ENCODE peak calls at places on chromosome 4, in ten cellular contexts. One of them, this sample, is unnamed.

GRCh38 chr4:166493828-166494432 is 620.9 kb downstream of the TLL1 start:
- DNase-seq in tibial nerve: no peak
- DNase-seq in hepatocyte: peak
- DNase-seq in GM23338: no peak
- DNase-seq in Karpas-422: no peak
- DNase-seq in CD4-positive, CD25-positive, alpha-beta regulatory T cell: no peak
- DNase-seq in uterus: no peak
- DNase-seq in aorta: no peak
- DNase-seq in NT2/D1: no peak
- DNase-seq in cardiac fibroblast: no peak
- DNase-seq in this sample: no peak

GRCh38 chr4:83320548-83320947 is 14.1 kb downstream of the HPSE start:
- DNase-seq in tibial nerve: peak
- DNase-seq in hepatocyte: no peak
- DNase-seq in GM23338: no peak
- DNase-seq in Karpas-422: no peak
- DNase-seq in CD4-positive, CD25-positive, alpha-beta regulatory T cell: no peak
- DNase-seq in uterus: no peak
- DNase-seq in aorta: peak
- DNase-seq in NT2/D1: no peak
- DNase-seq in cardiac fibroblast: peak
- DNase-seq in this sample: peak

GRCh38 chr4:83535945-83536648 is at the start of gene GPAT3:
- DNase-seq in tibial nerve: peak
- DNase-seq in hepatocyte: peak
- DNase-seq in GM23338: peak
- DNase-seq in Karpas-422: no peak
- DNase-seq in CD4-positive, CD25-positive, alpha-beta regulatory T cell: peak
- DNase-seq in uterus: peak
- DNase-seq in aorta: peak
- DNase-seq in NT2/D1: no peak
- DNase-seq in cardiac fibroblast: no peak
- DNase-seq in this sample: no peak

GRCh38 chr4:39539026-39539690 is 11.9 kb upstream of the UGDH start:
- DNase-seq in tibial nerve: no peak
- DNase-seq in hepatocyte: no peak
- DNase-seq in GM23338: no peak
- DNase-seq in Karpas-422: no peak
- DNase-seq in CD4-positive, CD25-positive, alpha-beta regulatory T cell: no peak
- DNase-seq in uterus: no peak
- DNase-seq in aorta: no peak
- DNase-seq in NT2/D1: no peak
- DNase-seq in cardiac fibroblast: peak
- DNase-seq in this sample: no peak

GRCh38 chr4:79390890-79391289 is 17.1 kb downstream of the GK2 start:
- DNase-seq in tibial nerve: no peak
- DNase-seq in hepatocyte: no peak
- DNase-seq in GM23338: no peak
- DNase-seq in Karpas-422: no peak
- DNase-seq in CD4-positive, CD25-positive, alpha-beta regulatory T cell: no peak
- DNase-seq in uterus: no peak
- DNase-seq in aorta: no peak
- DNase-seq in NT2/D1: no peak
- DNase-seq in cardiac fibroblast: no peak
- DNase-seq in this sample: no peak

GRCh38 chr4:56049428-56050212 is 100.9 kb downstream of the CEP135 start:
- DNase-seq in tibial nerve: no peak
- DNase-seq in hepatocyte: peak
- DNase-seq in GM23338: peak
- DNase-seq in Karpas-422: peak
- DNase-seq in CD4-positive, CD25-positive, alpha-beta regulatory T cell: no peak
- DNase-seq in uterus: no peak
- DNase-seq in aorta: peak
- DNase-seq in NT2/D1: peak
- DNase-seq in cardiac fibroblast: peak
- DNase-seq in this sample: no peak

GRCh38 chr4:186852964-186853391 is 129.3 kb upstream of the FAT1 start:
- DNase-seq in tibial nerve: no peak
- DNase-seq in hepatocyte: no peak
- DNase-seq in GM23338: no peak
- DNase-seq in Karpas-422: no peak
- DNase-seq in CD4-positive, CD25-positive, alpha-beta regulatory T cell: no peak
- DNase-seq in uterus: no peak
- DNase-seq in aorta: no peak
- DNase-seq in NT2/D1: no peak
- DNase-seq in cardiac fibroblast: no peak
- DNase-seq in this sample: no peak

GRCh38 chr4:1604706-1605205 is 79.4 kb downstream of the FAM53A start:
- DNase-seq in tibial nerve: no peak
- DNase-seq in hepatocyte: no peak
- DNase-seq in GM23338: no peak
- DNase-seq in Karpas-422: peak
- DNase-seq in CD4-positive, CD25-positive, alpha-beta regulatory T cell: peak
- DNase-seq in uterus: no peak
- DNase-seq in aorta: peak
- DNase-seq in NT2/D1: no peak
- DNase-seq in cardiac fibroblast: no peak
- DNase-seq in this sample: no peak

DNA sequence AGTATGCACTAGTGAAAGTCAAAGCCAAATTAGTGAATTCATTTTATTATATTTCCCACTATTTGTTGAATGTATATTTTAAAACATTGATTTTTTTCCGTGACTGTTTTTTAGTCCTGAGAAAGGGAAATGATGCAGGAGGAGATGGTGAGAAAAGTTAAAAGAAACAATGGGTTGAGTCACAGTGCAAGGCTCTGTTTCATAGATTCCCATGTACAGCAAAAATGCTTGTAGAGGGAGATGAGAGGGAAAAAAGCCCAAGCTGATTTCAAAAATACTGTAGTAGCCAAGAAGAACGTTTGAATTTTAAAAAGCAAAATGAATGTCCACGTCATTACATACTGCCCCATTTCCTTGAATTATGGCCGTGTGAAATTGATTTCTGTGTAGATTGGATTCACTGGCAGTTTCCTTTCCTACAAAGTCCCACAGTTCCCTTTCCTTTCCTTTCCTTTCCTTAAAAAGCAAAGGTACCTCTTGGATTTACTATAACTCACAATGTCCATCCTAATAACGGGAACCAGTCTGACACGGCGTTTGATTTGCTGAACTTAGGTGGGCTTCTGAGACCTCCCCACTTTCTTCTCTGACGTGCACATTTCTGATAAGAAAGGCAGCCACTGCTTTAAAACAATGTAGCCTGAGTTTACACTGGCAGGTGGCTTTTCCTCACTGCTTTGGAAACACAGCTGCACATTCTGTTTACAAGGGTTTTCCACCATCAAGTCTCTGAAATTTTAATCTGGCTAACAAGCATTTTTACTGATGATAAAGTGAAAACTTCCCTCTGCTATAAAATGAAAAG is 63.7 kb downstream of the SPCS3 start:
- DNase-seq in tibial nerve: no peak
- DNase-seq in hepatocyte: no peak
- DNase-seq in GM23338: no peak
- DNase-seq in Karpas-422: no peak
- DNase-seq in CD4-positive, CD25-positive, alpha-beta regulatory T cell: no peak
- DNase-seq in uterus: no peak
- DNase-seq in aorta: no peak
- DNase-seq in NT2/D1: no peak
- DNase-seq in cardiac fibroblast: peak
- DNase-seq in this sample: peak
- H3K4me3 ChIP-seq in tibial nerve: no peak
- H3K4me3 ChIP-seq in hepatocyte: no peak
- H3K4me3 ChIP-seq in GM23338: no peak
- H3K4me3 ChIP-seq in Karpas-422: no peak
- H3K4me3 ChIP-seq in CD4-positive, CD25-positive, alpha-beta regulatory T cell: no peak
- H3K4me3 ChIP-seq in uterus: no peak
- H3K4me3 ChIP-seq in aorta: no peak
- H3K4me3 ChIP-seq in NT2/D1: no peak
- H3K4me3 ChIP-seq in cardiac fibroblast: peak
- H3K4me3 ChIP-seq in this sample: no peak

GRCh38 chr4:70640192-70640591 is 11.6 kb downstream of the ENAM start:
- DNase-seq in tibial nerve: no peak
- DNase-seq in hepatocyte: no peak
- DNase-seq in GM23338: no peak
- DNase-seq in Karpas-422: no peak
- DNase-seq in CD4-positive, CD25-positive, alpha-beta regulatory T cell: no peak
- DNase-seq in uterus: no peak
- DNase-seq in aorta: no peak
- DNase-seq in NT2/D1: no peak
- DNase-seq in cardiac fibroblast: no peak
- DNase-seq in this sample: no peak

GRCh38 chr4:70634482-70634881 is 5.9 kb downstream of the ENAM start:
- DNase-seq in tibial nerve: no peak
- DNase-seq in hepatocyte: no peak
- DNase-seq in GM23338: no peak
- DNase-seq in Karpas-422: no peak
- DNase-seq in CD4-positive, CD25-positive, alpha-beta regulatory T cell: no peak
- DNase-seq in uterus: no peak
- DNase-seq in aorta: no peak
- DNase-seq in NT2/D1: no peak
- DNase-seq in cardiac fibroblast: no peak
- DNase-seq in this sample: no peak

GRCh38 chr4:70632028-70632427 is 3.5 kb downstream of the ENAM start:
- DNase-seq in tibial nerve: no peak
- DNase-seq in hepatocyte: no peak
- DNase-seq in GM23338: no peak
- DNase-seq in Karpas-422: no peak
- DNase-seq in CD4-positive, CD25-positive, alpha-beta regulatory T cell: no peak
- DNase-seq in uterus: no peak
- DNase-seq in aorta: no peak
- DNase-seq in NT2/D1: no peak
- DNase-seq in cardiac fibroblast: peak
- DNase-seq in this sample: no peak

DNA sequence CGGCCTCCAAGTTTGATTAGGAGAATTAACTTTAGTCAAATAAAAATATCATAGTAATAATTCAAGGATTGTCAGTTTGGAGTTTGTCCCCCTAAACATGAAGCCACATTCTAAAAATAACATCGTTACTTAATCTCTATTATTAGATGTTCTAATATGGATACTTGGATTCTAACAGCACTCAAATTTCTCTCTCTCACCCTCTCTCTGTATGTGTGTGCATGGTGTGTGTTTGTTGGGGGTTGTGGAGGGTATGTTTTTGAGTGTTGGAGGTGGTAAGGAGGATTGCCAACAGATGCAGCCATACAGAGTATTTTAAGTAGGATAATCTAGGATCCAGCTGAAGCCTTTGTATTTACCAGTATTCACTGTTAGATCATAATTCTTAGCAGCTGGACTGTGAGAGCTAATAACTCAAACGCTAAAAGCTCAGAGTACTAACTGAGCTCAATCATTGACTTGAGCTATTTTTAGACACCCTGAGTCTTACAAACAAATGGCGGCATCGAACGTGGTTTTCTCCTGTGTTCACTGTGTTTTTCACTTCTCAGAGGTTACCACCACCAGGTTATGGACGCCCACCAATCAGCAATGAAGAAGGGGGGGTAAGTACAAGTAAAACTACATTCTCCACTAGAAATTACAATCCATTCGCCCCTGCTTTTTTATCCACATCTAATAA is 8.8 kb downstream of the ENAM start:
- DNase-seq in tibial nerve: no peak
- DNase-seq in hepatocyte: peak
- DNase-seq in GM23338: no peak
- DNase-seq in Karpas-422: no peak
- DNase-seq in CD4-positive, CD25-positive, alpha-beta regulatory T cell: no peak
- DNase-seq in uterus: no peak
- DNase-seq in aorta: no peak
- DNase-seq in NT2/D1: no peak
- DNase-seq in cardiac fibroblast: no peak
- DNase-seq in this sample: no peak
- H3K4me3 ChIP-seq in tibial nerve: no peak
- H3K4me3 ChIP-seq in hepatocyte: no peak
- H3K4me3 ChIP-seq in GM23338: no peak
- H3K4me3 ChIP-seq in Karpas-422: no peak
- H3K4me3 ChIP-seq in CD4-positive, CD25-positive, alpha-beta regulatory T cell: no peak
- H3K4me3 ChIP-seq in uterus: no peak
- H3K4me3 ChIP-seq in aorta: peak
- H3K4me3 ChIP-seq in NT2/D1: no peak
- H3K4me3 ChIP-seq in cardiac fibroblast: no peak
- H3K4me3 ChIP-seq in this sample: no peak

DNA sequence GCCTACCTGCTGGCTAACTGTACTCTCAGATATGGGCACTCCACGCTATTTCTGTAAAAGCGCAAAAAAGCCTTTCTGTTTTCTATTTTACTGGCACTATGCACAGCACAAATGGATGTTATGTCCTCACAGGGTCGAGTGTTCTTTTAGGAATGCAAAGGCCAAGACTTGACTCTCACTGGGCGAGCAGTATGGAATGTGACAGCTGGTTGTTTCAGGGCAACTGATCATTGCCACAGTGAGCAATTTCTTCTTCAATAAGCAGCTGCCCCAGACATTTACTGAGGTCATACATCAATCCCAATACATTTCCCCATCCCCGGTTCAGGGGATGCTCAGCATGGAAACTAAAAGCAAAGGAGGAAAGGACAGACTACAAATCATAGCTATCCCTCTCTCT is 58.2 kb downstream of the PDE5A start:
- DNase-seq in tibial nerve: no peak
- DNase-seq in hepatocyte: no peak
- DNase-seq in GM23338: no peak
- DNase-seq in Karpas-422: no peak
- DNase-seq in CD4-positive, CD25-positive, alpha-beta regulatory T cell: no peak
- DNase-seq in uterus: no peak
- DNase-seq in aorta: no peak
- DNase-seq in NT2/D1: no peak
- DNase-seq in cardiac fibroblast: peak
- DNase-seq in this sample: peak
- H3K4me3 ChIP-seq in tibial nerve: no peak
- H3K4me3 ChIP-seq in hepatocyte: no peak
- H3K4me3 ChIP-seq in GM23338: no peak
- H3K4me3 ChIP-seq in Karpas-422: no peak
- H3K4me3 ChIP-seq in CD4-positive, CD25-positive, alpha-beta regulatory T cell: no peak
- H3K4me3 ChIP-seq in uterus: no peak
- H3K4me3 ChIP-seq in aorta: no peak
- H3K4me3 ChIP-seq in NT2/D1: no peak
- H3K4me3 ChIP-seq in cardiac fibroblast: no peak
- H3K4me3 ChIP-seq in this sample: no peak

DNA sequence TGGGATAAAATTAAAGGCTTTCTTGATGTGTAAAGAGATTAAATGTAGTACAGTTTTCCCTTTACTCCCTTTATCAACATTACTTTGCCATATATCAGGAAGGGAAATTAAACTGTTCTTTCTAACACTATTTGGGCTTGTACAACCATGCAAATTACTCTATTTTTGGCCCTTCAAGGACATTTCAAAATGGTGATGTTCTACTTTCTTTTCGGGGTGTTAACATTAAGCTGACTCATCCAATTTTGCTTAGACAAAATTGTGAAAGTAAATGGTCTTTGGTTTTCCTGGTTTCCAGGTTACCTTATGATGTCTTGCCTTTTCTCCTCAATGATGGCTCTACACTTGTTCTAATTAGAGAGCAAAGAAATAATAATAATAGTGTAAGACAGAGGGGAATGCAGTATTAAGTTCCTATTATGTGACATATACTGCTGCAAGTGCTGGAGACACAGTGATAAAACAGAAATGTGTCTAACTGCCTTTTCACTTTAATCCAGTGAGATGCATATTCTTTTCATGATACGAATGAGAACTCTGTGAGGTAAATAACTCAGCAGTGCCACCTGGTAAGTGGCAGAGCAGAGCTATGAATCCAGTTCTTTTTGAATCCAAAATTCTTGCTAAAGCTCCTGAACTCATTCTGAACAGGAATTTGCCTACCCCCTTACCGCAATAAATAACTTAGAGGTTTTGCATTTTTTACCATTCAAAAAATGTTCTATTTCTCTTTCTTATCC is 35.7 kb upstream of the PDE5A start:
- DNase-seq in tibial nerve: no peak
- DNase-seq in hepatocyte: no peak
- DNase-seq in GM23338: no peak
- DNase-seq in Karpas-422: peak
- DNase-seq in CD4-positive, CD25-positive, alpha-beta regulatory T cell: no peak
- DNase-seq in uterus: no peak
- DNase-seq in aorta: no peak
- DNase-seq in NT2/D1: no peak
- DNase-seq in cardiac fibroblast: no peak
- DNase-seq in this sample: no peak
- H3K4me3 ChIP-seq in tibial nerve: no peak
- H3K4me3 ChIP-seq in hepatocyte: no peak
- H3K4me3 ChIP-seq in GM23338: no peak
- H3K4me3 ChIP-seq in Karpas-422: no peak
- H3K4me3 ChIP-seq in CD4-positive, CD25-positive, alpha-beta regulatory T cell: no peak
- H3K4me3 ChIP-seq in uterus: no peak
- H3K4me3 ChIP-seq in aorta: peak
- H3K4me3 ChIP-seq in NT2/D1: no peak
- H3K4me3 ChIP-seq in cardiac fibroblast: no peak
- H3K4me3 ChIP-seq in this sample: no peak